ENCODE peak calls at places on chromosomes 12 and 14, in eight cellular contexts. W is aorta, B is mammary epithelial cell, F is H9, P is adrenal gland, J is HAP-1, L is heart left ventricle, O is K562. G is an unnamed sample.

GRCh38 chr12:57553343-57554202 is 3.7 kb downstream of the KIF5A start:
- DNase-seq in O (no peak), P (no peak), W (no peak), L (no peak), J (no peak), F (no peak), B (no peak), G (no peak)

GRCh38 chr14:69495341-69495921 is 10.9 kb downstream of the PLEKHD1 start:
- DNase-seq in O (no peak), L (no peak), J (no peak), B (no peak), F (no peak), W (no peak), P (no peak), G (no peak)

GRCh38 chr14:104386281-104386841 is 193.2 kb upstream of the C14orf180 start:
- DNase-seq in P (no peak), L (peak; percentile 17), O (no peak), W (peak; percentile 66), F (peak; percentile 30), J (no peak), B (no peak), G (no peak)

GRCh38 chr12:6070472-6071257 is 53.8 kb downstream of the VWF start:
- DNase-seq in L (no peak), W (no peak), J (no peak), O (no peak), F (peak; percentile 71), B (no peak), P (no peak), G (no peak)

GRCh38 chr14:76862546-76863282 is 36.5 kb downstream of the LRRC74A start:
- DNase-seq in O (no peak), J (no peak), L (no peak), W (no peak), B (no peak), P (no peak), F (no peak), G (no peak)

GRCh38 chr14:34361504-34362011 is 100.5 kb downstream of the SPTSSA start:
- DNase-seq in J (no peak), O (no peak), P (no peak), B (no peak), W (no peak), L (peak; percentile 34), F (no peak), G (no peak)

GRCh38 chr14:67311868-67312267 is 47.7 kb downstream of the ATP6V1D start:
- DNase-seq in L (no peak), F (no peak), J (no peak), P (no peak), B (peak; percentile 75), W (no peak), O (no peak), G (no peak)

GRCh38 chr12:25546318-25546717 is 6.8 kb downstream of the LMNTD1 start:
- DNase-seq in P (no peak), O (no peak), L (no peak), W (no peak), B (no peak), F (no peak), J (no peak), G (no peak)

GRCh38 chr14:66272221-66272620 is 213.9 kb upstream of the CCDC196 start:
- DNase-seq in P (no peak), O (no peak), L (no peak), F (no peak), W (no peak), B (no peak), J (no peak), G (no peak)

GRCh38 chr12:114742363-114742762 is 58.4 kb upstream of the TBX3 start:
- DNase-seq in F (no peak), O (no peak), P (no peak), J (no peak), L (no peak), W (no peak), B (no peak), G (no peak)

GRCh38 chr14:92922883-92923743 is at the start of gene CHGA:
- DNase-seq in B (peak; percentile 28), J (peak; percentile 83), P (peak; percentile 74), F (peak; percentile 82), O (peak; percentile 57), L (peak; percentile 42), W (peak; percentile 88), G (no peak)

GRCh38 chr14:34981743-34982420 is 910 bp upstream of the SRP54 start:
- DNase-seq in J (peak; percentile 65), F (no peak), W (no peak), P (peak; percentile 23), B (no peak), O (peak; percentile 53), L (no peak), G (peak; percentile 21)

GRCh38 chr14:105059035-105059916 is 6.0 kb downstream of the GPR132 start:
- DNase-seq in J (no peak), O (no peak), P (peak; percentile 14), F (peak; percentile 60), B (no peak), W (no peak), L (no peak), G (no peak)

GRCh38 chr14:51087024-51087423 is 7.9 kb downstream of the TRIM9 start:
- DNase-seq in W (no peak), F (peak; percentile 65), J (no peak), P (no peak), B (peak; percentile 86), L (no peak), O (peak; percentile 63), G (no peak)

GRCh38 chr12:52390739-52391617 is 5.5 kb upstream of the KRT84 start:
- DNase-seq in J (peak; percentile 43), F (peak; percentile 80), P (no peak), W (peak; percentile 70), B (no peak), O (peak; percentile 31), L (no peak), G (no peak)

GRCh38 chr14:101055776-101056374 is 152.4 kb upstream of the RTL1 start:
- DNase-seq in P (no peak), J (no peak), L (no peak), B (no peak), F (no peak), W (peak; percentile 46), O (no peak), G (no peak)

GRCh38 chr12:26648999-26649398 is 184.0 kb downstream of the ITPR2 start:
- DNase-seq in P (no peak), L (no peak), O (no peak), B (peak; percentile 9), F (no peak), W (no peak), J (no peak), G (no peak)

GRCh38 chr12:122293081-122293480 is 26.8 kb upstream of the VPS33A start:
- DNase-seq in P (no peak), L (no peak), W (no peak), J (no peak), O (no peak), F (no peak), B (no peak), G (no peak)

GRCh38 chr12:111616177-111616623 is 17.1 kb upstream of the ATXN2 start:
- DNase-seq in L (no peak), W (peak; percentile 13), P (no peak), B (no peak), J (no peak), O (peak; percentile 19), F (no peak), G (no peak)

GRCh38 chr12:87160848-87161601 is 868.2 kb downstream of the C12orf50 start:
- DNase-seq in W (no peak), F (no peak), B (peak; percentile 57), P (no peak), L (no peak), J (no peak), O (no peak), G (no peak)

GRCh38 chr12:56679834-56680575 is 8.1 kb downstream of the PTGES3 start:
- DNase-seq in F (peak; percentile 15), L (no peak), O (no peak), P (no peak), J (peak; percentile 5), W (peak; percentile 15), B (no peak), G (peak; percentile 12)

DNA sequence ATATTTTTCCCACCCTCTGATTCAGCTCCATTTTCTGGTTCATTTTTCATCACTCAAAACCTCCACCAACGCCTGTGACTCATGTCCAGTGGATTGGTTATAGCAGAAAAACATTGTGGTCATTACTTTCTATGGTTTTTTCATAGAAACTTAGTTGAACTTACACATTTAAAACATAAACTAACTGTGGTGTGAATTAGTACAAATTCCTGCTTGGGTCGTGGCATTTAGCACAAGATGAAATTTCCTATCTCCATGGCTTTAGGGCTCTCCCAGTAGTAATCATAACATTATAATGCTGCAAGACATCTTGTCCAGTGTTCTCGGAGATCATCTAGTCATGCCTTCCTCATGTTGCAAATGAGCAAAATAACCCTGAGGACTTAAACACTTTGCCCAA is 7.1 kb downstream of the RNASE7 start:
- DNase-seq in L (no peak), F (no peak), J (no peak), W (no peak), O (no peak), B (peak; percentile 64), P (no peak), G (no peak)
- H3K4me1 ChIP-seq in L (peaks cover 14% of the 10 kb centered on the region), F (no peaks in the 10 kb centered on the region), J (no peaks in the 10 kb centered on the region), W (no peaks in the 10 kb centered on the region), O (peaks cover 8% of the 10 kb centered on the region), B (peaks cover 10% of the 10 kb centered on the region), P (peaks cover 22% of the 10 kb centered on the region), G (peaks cover 22% of the 10 kb centered on the region)

GRCh38 chr12:12439636-12440035 is 82.8 kb downstream of the BORCS5 start:
- DNase-seq in L (no peak), J (no peak), W (no peak), B (peak; percentile 95), F (no peak), P (no peak), O (no peak), G (no peak)
- H3K4me1 ChIP-seq in L (peaks cover 55% of the 10 kb centered on the region), J (peaks cover 6% of the 10 kb centered on the region), W (no peaks in the 10 kb centered on the region), B (peaks cover 28% of the 10 kb centered on the region), F (no peaks in the 10 kb centered on the region), P (peaks cover 6% of the 10 kb centered on the region), O (peaks cover 19% of the 10 kb centered on the region), G (peaks cover 16% of the 10 kb centered on the region)

GRCh38 chr12:119398190-119398589 is 63.7 kb downstream of the CCDC60 start:
- DNase-seq in O (no peak), B (no peak), W (no peak), P (no peak), L (no peak), J (no peak), F (no peak), G (no peak)
- H3K4me1 ChIP-seq in O (no peaks in the 10 kb centered on the region), B (no peaks in the 10 kb centered on the region), W (no peaks in the 10 kb centered on the region), P (no peaks in the 10 kb centered on the region), L (no peaks in the 10 kb centered on the region), J (no peaks in the 10 kb centered on the region), F (no peaks in the 10 kb centered on the region), G (no peaks in the 10 kb centered on the region)

GRCh38 chr12:31220633-31221565 is 105.1 kb downstream of the SINHCAF start:
- DNase-seq in J (peak; percentile 34), P (no peak), O (no peak), L (no peak), B (peak; percentile 43), F (no peak), W (no peak), G (no peak)

GRCh38 chr12:31222620-31223222 is 103.2 kb downstream of the SINHCAF start:
- DNase-seq in J (no peak), P (no peak), L (no peak), B (no peak), W (no peak), F (no peak), O (no peak), G (no peak)

GRCh38 chr12:31219521-31219920 is 106.4 kb downstream of the SINHCAF start:
- DNase-seq in W (no peak), F (no peak), O (no peak), J (no peak), L (no peak), B (no peak), P (no peak), G (no peak)

GRCh38 chr12:31220061-31220460 is 105.9 kb downstream of the SINHCAF start:
- DNase-seq in B (no peak), W (no peak), L (no peak), F (no peak), O (no peak), P (no peak), J (no peak), G (no peak)

GRCh38 chr12:31221566-31221945 is 104.4 kb downstream of the SINHCAF start:
- DNase-seq in L (no peak), J (no peak), W (no peak), B (no peak), P (no peak), O (no peak), F (no peak), G (no peak)
- H3K4me1 ChIP-seq in L (no peaks in the 10 kb centered on the region), J (peaks cover 12% of the 10 kb centered on the region), W (no peaks in the 10 kb centered on the region), B (no peaks in the 10 kb centered on the region), P (no peaks in the 10 kb centered on the region), O (no peaks in the 10 kb centered on the region), F (no peaks in the 10 kb centered on the region), G (no peaks in the 10 kb centered on the region)